ENCODE peak calls at places on chromosomes 11 and 22, in six cellular contexts. One of them, this sample, is unnamed. For H3K4me1, the result is how much of the 10 kb centered on the place peaks cover.

GRCh38 chr11:84855846-84856245 is 771.3 kb downstream of the DLG2 start:
- DNase-seq in tibial nerve: no peak
- DNase-seq in cardiac muscle cell: peak
- DNase-seq in heart left ventricle: no peak
- DNase-seq in adrenal gland: no peak
- DNase-seq in endodermal cell: no peak
- DNase-seq in this sample: no peak

GRCh38 chr11:67404515-67405195 is 772 bp downstream of the TBC1D10C start:
- DNase-seq in tibial nerve: no peak
- DNase-seq in cardiac muscle cell: no peak
- DNase-seq in heart left ventricle: no peak
- DNase-seq in adrenal gland: no peak
- DNase-seq in endodermal cell: no peak
- DNase-seq in this sample: no peak

GRCh38 chr11:40444151-40444550 is 1015.3 kb downstream of the LRRC4C start:
- DNase-seq in tibial nerve: no peak
- DNase-seq in cardiac muscle cell: no peak
- DNase-seq in heart left ventricle: no peak
- DNase-seq in adrenal gland: no peak
- DNase-seq in endodermal cell: no peak
- DNase-seq in this sample: no peak

GRCh38 chr11:131874070-131874469 is 503.7 kb downstream of the NTM start:
- DNase-seq in tibial nerve: no peak
- DNase-seq in cardiac muscle cell: no peak
- DNase-seq in heart left ventricle: no peak
- DNase-seq in adrenal gland: no peak
- DNase-seq in endodermal cell: no peak
- DNase-seq in this sample: no peak

GRCh38 chr11:122207921-122208764 is 92.1 kb upstream of the BLID start:
- DNase-seq in tibial nerve: no peak
- DNase-seq in cardiac muscle cell: peak
- DNase-seq in heart left ventricle: peak
- DNase-seq in adrenal gland: no peak
- DNase-seq in endodermal cell: no peak
- DNase-seq in this sample: no peak

GRCh38 chr22:36584666-36585065 is 55.7 kb upstream of the EIF3D start:
- DNase-seq in tibial nerve: no peak
- DNase-seq in cardiac muscle cell: no peak
- DNase-seq in heart left ventricle: no peak
- DNase-seq in adrenal gland: no peak
- DNase-seq in endodermal cell: peak
- DNase-seq in this sample: no peak

GRCh38 chr11:11348303-11348702 is 4.7 kb downstream of the CSNK2A3 start:
- DNase-seq in tibial nerve: no peak
- DNase-seq in cardiac muscle cell: no peak
- DNase-seq in heart left ventricle: no peak
- DNase-seq in adrenal gland: no peak
- DNase-seq in endodermal cell: no peak
- DNase-seq in this sample: no peak

GRCh38 chr22:39594411-39594810 is 23.9 kb downstream of the CACNA1I start:
- DNase-seq in tibial nerve: no peak
- DNase-seq in cardiac muscle cell: no peak
- DNase-seq in heart left ventricle: no peak
- DNase-seq in adrenal gland: no peak
- DNase-seq in endodermal cell: no peak
- DNase-seq in this sample: no peak

GRCh38 chr22:46370584-46371373 is 35.3 kb downstream of the TRMU start:
- DNase-seq in tibial nerve: no peak
- DNase-seq in cardiac muscle cell: no peak
- DNase-seq in heart left ventricle: peak
- DNase-seq in adrenal gland: no peak
- DNase-seq in endodermal cell: no peak
- DNase-seq in this sample: no peak

GRCh38 chr11:48081151-48082010 is 101.0 kb downstream of the PTPRJ start:
- DNase-seq in tibial nerve: peak
- DNase-seq in cardiac muscle cell: peak
- DNase-seq in heart left ventricle: peak
- DNase-seq in adrenal gland: peak
- DNase-seq in endodermal cell: no peak
- DNase-seq in this sample: peak

GRCh38 chr11:48080301-48080861 is 100.0 kb downstream of the PTPRJ start:
- DNase-seq in tibial nerve: no peak
- DNase-seq in cardiac muscle cell: no peak
- DNase-seq in heart left ventricle: no peak
- DNase-seq in adrenal gland: no peak
- DNase-seq in endodermal cell: no peak
- DNase-seq in this sample: no peak

GRCh38 chr11:48077251-48077650 is 96.9 kb downstream of the PTPRJ start:
- DNase-seq in tibial nerve: no peak
- DNase-seq in cardiac muscle cell: no peak
- DNase-seq in heart left ventricle: no peak
- DNase-seq in adrenal gland: no peak
- DNase-seq in endodermal cell: no peak
- DNase-seq in this sample: no peak

GRCh38 chr11:48078661-48079060 is 98.3 kb downstream of the PTPRJ start:
- DNase-seq in tibial nerve: no peak
- DNase-seq in cardiac muscle cell: peak
- DNase-seq in heart left ventricle: no peak
- DNase-seq in adrenal gland: no peak
- DNase-seq in endodermal cell: no peak
- DNase-seq in this sample: no peak

DNA sequence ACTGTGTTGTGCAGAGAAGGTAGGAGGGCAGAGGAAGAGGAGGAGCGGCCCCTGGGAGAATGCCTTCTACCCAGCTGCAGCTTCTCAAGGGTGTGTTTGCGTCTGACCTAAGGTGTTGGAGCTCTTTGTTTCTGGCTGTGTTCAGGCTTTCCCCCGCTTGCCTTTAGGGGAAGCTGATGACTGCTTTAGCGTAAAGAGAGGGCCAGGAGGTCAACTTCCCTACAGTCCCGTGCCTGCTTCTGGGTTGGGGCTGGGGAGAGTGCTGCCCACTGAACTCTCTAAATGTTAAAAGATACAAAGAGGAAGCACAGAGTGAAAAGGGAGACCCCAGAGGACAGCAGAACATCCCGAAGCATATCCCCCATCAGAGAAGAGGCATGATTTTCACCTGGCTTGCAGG is 99.2 kb downstream of the PTPRJ start:
- DNase-seq in tibial nerve: no peak
- DNase-seq in cardiac muscle cell: no peak
- DNase-seq in heart left ventricle: no peak
- DNase-seq in adrenal gland: no peak
- DNase-seq in endodermal cell: no peak
- DNase-seq in this sample: no peak
- H3K4me1 ChIP-seq in tibial nerve: under half
- H3K4me1 ChIP-seq in cardiac muscle cell: under half
- H3K4me1 ChIP-seq in heart left ventricle: under half
- H3K4me1 ChIP-seq in adrenal gland: under half
- H3K4me1 ChIP-seq in endodermal cell: under half
- H3K4me1 ChIP-seq in this sample: under half

DNA sequence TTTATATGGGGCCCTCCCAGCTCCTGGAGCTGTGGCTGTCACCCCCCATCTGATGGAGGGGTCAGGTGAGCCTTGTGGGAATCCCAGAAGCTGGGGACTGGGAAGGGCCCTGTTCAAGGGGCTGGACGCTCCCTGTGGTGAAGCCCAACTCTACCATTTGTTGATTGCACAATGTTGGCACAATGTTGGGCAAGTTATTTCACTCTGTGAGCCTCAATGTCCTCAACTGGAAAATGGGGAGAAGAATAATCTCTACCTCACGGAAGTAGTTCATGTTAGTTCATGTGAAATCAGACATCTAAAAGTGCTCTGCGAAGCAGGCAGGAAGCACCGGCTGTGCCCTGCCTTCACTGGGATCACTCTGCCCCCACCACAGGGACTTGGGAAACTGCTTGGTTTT is 817 bp upstream of the PRR5 start:
- DNase-seq in tibial nerve: no peak
- DNase-seq in cardiac muscle cell: no peak
- DNase-seq in heart left ventricle: no peak
- DNase-seq in adrenal gland: no peak
- DNase-seq in endodermal cell: no peak
- DNase-seq in this sample: no peak
- H3K4me1 ChIP-seq in tibial nerve: under half
- H3K4me1 ChIP-seq in cardiac muscle cell: under half
- H3K4me1 ChIP-seq in heart left ventricle: under half
- H3K4me1 ChIP-seq in adrenal gland: under half
- H3K4me1 ChIP-seq in endodermal cell: under half
- H3K4me1 ChIP-seq in this sample: under half

GRCh38 chr11:72626637-72626936 is 47.6 kb downstream of the PDE2A start:
- DNase-seq in tibial nerve: no peak
- DNase-seq in cardiac muscle cell: no peak
- DNase-seq in heart left ventricle: peak
- DNase-seq in adrenal gland: no peak
- DNase-seq in endodermal cell: no peak
- DNase-seq in this sample: no peak

GRCh38 chr11:72627594-72628281 is 46.5 kb downstream of the PDE2A start:
- DNase-seq in tibial nerve: no peak
- DNase-seq in cardiac muscle cell: no peak
- DNase-seq in heart left ventricle: peak
- DNase-seq in adrenal gland: no peak
- DNase-seq in endodermal cell: no peak
- DNase-seq in this sample: peak

GRCh38 chr11:72624496-72625201 is 49.6 kb downstream of the PDE2A start:
- DNase-seq in tibial nerve: no peak
- DNase-seq in cardiac muscle cell: no peak
- DNase-seq in heart left ventricle: peak
- DNase-seq in adrenal gland: peak
- DNase-seq in endodermal cell: no peak
- DNase-seq in this sample: peak

GRCh38 chr11:72623052-72623451 is 51.2 kb downstream of the PDE2A start:
- DNase-seq in tibial nerve: no peak
- DNase-seq in cardiac muscle cell: no peak
- DNase-seq in heart left ventricle: no peak
- DNase-seq in adrenal gland: no peak
- DNase-seq in endodermal cell: no peak
- DNase-seq in this sample: no peak

DNA sequence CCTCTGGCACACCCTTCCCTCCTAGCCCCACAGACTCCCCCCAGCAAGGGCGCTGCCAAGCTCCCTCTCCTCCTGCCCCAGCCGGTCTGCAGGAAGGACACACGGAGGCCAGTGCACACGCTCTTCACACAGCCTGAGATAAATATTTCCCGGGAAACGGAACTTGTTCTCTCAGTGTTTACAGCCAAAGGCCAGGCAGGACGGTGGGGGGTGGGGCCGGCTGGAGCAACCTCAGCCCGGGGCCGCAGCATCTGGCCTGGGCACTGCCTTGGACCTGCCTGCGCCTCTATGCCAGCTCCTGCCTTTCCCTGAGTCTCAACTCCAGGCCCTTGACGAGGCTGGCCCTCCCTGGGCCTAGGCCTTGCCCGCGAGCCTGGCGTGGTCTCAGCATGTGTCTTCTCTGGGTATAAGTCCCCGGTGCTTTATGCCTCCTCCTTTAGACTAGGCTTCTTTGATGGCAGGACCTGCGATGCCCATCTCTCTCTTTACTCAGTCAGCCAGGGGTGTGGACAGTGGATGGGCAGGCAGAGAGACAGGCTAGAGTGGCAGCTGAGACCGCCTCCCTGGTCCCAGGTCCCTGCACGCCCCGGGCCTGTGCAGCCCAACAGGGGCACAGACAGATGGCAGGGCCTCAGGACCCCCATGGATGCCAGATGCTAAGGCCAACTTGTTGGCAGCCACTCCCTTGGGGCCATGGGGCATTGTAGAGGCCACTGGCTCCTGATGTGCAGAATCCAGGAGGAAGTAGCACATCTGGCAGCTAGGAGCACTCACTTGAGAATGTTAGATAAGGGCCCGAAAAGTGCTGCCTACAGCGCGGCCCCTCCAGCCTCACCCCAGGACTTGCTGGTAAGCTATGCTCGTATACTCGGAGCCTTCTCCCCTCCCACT is 48.2 kb downstream of the PDE2A start:
- DNase-seq in tibial nerve: peak
- DNase-seq in cardiac muscle cell: peak
- DNase-seq in heart left ventricle: peak
- DNase-seq in adrenal gland: peak
- DNase-seq in endodermal cell: no peak
- DNase-seq in this sample: peak
- H3K4me1 ChIP-seq in tibial nerve: under half
- H3K4me1 ChIP-seq in cardiac muscle cell: under half
- H3K4me1 ChIP-seq in heart left ventricle: half or more
- H3K4me1 ChIP-seq in adrenal gland: under half
- H3K4me1 ChIP-seq in endodermal cell: under half
- H3K4me1 ChIP-seq in this sample: half or more

GRCh38 chr22:27045103-27045940 is 387.9 kb downstream of the MIAT start:
- DNase-seq in tibial nerve: no peak
- DNase-seq in cardiac muscle cell: peak
- DNase-seq in heart left ventricle: no peak
- DNase-seq in adrenal gland: no peak
- DNase-seq in endodermal cell: no peak
- DNase-seq in this sample: no peak
- H3K4me1 ChIP-seq in tibial nerve: under half
- H3K4me1 ChIP-seq in cardiac muscle cell: under half
- H3K4me1 ChIP-seq in heart left ventricle: under half
- H3K4me1 ChIP-seq in adrenal gland: under half
- H3K4me1 ChIP-seq in endodermal cell: under half
- H3K4me1 ChIP-seq in this sample: under half

GRCh38 chr11:33869511-33870422 is 22.1 kb downstream of the LMO2 start:
- DNase-seq in tibial nerve: no peak
- DNase-seq in cardiac muscle cell: peak
- DNase-seq in heart left ventricle: peak
- DNase-seq in adrenal gland: no peak
- DNase-seq in endodermal cell: peak
- DNase-seq in this sample: no peak
- H3K4me1 ChIP-seq in tibial nerve: under half
- H3K4me1 ChIP-seq in cardiac muscle cell: under half
- H3K4me1 ChIP-seq in heart left ventricle: under half
- H3K4me1 ChIP-seq in adrenal gland: under half
- H3K4me1 ChIP-seq in endodermal cell: under half
- H3K4me1 ChIP-seq in this sample: under half

DNA sequence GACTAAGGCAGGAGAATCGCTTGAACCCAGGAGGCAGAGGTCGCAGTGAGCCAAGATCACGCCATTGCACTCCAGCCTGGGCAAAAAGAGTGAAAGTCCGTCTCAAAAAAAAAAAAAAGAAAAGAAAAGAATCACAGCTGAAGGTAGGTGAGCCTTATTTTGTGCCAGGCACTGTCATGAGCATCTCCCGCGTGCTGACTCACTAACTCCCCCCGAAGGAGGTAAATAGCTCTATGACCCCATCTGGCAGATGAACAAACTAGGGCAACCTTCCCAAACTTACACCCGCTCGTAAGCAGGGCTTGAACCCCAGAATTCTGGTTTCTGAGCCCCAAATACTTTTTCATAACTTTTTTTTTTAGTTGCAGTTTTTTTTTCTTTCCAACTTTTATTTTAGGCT is 60.3 kb downstream of the ANO1 start:
- DNase-seq in tibial nerve: no peak
- DNase-seq in cardiac muscle cell: no peak
- DNase-seq in heart left ventricle: no peak
- DNase-seq in adrenal gland: no peak
- DNase-seq in endodermal cell: no peak
- DNase-seq in this sample: no peak
- H3K4me1 ChIP-seq in tibial nerve: under half
- H3K4me1 ChIP-seq in cardiac muscle cell: under half
- H3K4me1 ChIP-seq in heart left ventricle: under half
- H3K4me1 ChIP-seq in adrenal gland: under half
- H3K4me1 ChIP-seq in endodermal cell: under half
- H3K4me1 ChIP-seq in this sample: under half